ENCODE peak calls at places on chromosomes 1 and 21, in five cellular contexts. I is RWPE2, Q is adipocyte, L is cardiac fibroblast, E is A549. Y is an unnamed sample.

GRCh38 chr1:12063141-12064072 is at the start of gene TNFRSF8:
- DNase-seq in I (no peak), Q (peak), L (peak), E (no peak), Y (peak)

GRCh38 chr1:1390675-1391074 is 8.5 kb downstream of the CCNL2 start:
- DNase-seq in I (no peak), Q (no peak), L (no peak), E (no peak), Y (no peak)

GRCh38 chr1:31930827-31931226 is 7.3 kb downstream of the PTP4A2 start:
- DNase-seq in I (no peak), Q (no peak), L (no peak), E (no peak), Y (no peak)

GRCh38 chr1:97006044-97006676 is 284.6 kb downstream of the PTBP2 start:
- DNase-seq in I (no peak), Q (peak), L (peak), E (no peak), Y (peak)

GRCh38 chr21:25790122-25790951 is 55.6 kb downstream of the GABPA start:
- DNase-seq in I (no peak), Q (peak), L (peak), E (peak), Y (peak)

GRCh38 chr1:221174598-221174997 is 295.4 kb downstream of the HLX start:
- DNase-seq in I (no peak), Q (no peak), L (peak), E (no peak), Y (no peak)

GRCh38 chr1:172394167-172394751 is 26.2 kb upstream of the C1orf105 start:
- DNase-seq in I (no peak), Q (peak), L (no peak), E (no peak), Y (peak)

GRCh38 chr1:3547055-3548005 is 64.0 kb downstream of the MEGF6 start:
- DNase-seq in I (no peak), Q (no peak), L (no peak), E (no peak), Y (peak)

GRCh38 chr1:26159113-26160039 is 497 bp downstream of the FAM110D start:
- DNase-seq in I (no peak), Q (no peak), L (no peak), E (no peak), Y (no peak)

GRCh38 chr1:180098242-180098995 is 56.2 kb upstream of the QSOX1 start:
- DNase-seq in I (no peak), Q (peak), L (peak), E (no peak), Y (peak)

GRCh38 chr1:17045623-17046022 is 8.2 kb downstream of the SDHB start:
- DNase-seq in I (no peak), Q (peak), L (peak), E (no peak), Y (no peak)

GRCh38 chr1:33342041-33342723 is 21.3 kb upstream of the A3GALT2 start:
- DNase-seq in I (peak), Q (peak), L (peak), E (peak), Y (peak)
- H3K4me3 ChIP-seq in I (no peak), Q (peak), L (no peak), E (peak), Y (no peak)

DNA sequence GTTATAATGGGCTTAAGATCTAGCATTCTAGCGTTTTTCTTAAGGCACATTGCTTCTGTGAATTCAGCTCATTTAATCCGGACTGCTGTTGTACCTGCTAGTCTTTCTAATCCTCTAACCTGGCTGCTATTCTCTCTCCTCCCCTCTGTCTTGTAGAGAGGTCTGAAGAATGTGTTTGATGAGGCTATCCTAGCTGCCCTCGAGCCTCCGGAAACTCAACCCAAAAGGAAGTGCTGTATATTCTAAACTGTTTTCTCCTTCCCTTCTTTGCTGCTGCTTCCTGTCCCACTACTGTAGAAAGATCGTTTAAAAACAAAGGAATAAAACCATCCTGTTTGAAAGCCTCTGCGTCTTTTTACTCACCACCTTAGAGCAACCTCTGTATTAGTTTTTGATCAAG is 37.3 kb downstream of the CDC42 start:
- DNase-seq in I (no peak), Q (no peak), L (no peak), E (no peak), Y (no peak)
- H3K4me3 ChIP-seq in I (no peak), Q (peak), L (no peak), E (no peak), Y (no peak)

GRCh38 chr1:159184201-159184600 is 12.8 kb downstream of the CADM3 start:
- DNase-seq in I (no peak), Q (no peak), L (no peak), E (no peak), Y (no peak)
- H3K4me3 ChIP-seq in I (no peak), Q (no peak), L (no peak), E (no peak), Y (no peak)

GRCh38 chr1:165686971-165687433 is 11.4 kb downstream of the ALDH9A1 start:
- DNase-seq in I (no peak), Q (no peak), L (no peak), E (no peak), Y (no peak)
- H3K4me3 ChIP-seq in I (no peak), Q (no peak), L (no peak), E (no peak), Y (no peak)

DNA sequence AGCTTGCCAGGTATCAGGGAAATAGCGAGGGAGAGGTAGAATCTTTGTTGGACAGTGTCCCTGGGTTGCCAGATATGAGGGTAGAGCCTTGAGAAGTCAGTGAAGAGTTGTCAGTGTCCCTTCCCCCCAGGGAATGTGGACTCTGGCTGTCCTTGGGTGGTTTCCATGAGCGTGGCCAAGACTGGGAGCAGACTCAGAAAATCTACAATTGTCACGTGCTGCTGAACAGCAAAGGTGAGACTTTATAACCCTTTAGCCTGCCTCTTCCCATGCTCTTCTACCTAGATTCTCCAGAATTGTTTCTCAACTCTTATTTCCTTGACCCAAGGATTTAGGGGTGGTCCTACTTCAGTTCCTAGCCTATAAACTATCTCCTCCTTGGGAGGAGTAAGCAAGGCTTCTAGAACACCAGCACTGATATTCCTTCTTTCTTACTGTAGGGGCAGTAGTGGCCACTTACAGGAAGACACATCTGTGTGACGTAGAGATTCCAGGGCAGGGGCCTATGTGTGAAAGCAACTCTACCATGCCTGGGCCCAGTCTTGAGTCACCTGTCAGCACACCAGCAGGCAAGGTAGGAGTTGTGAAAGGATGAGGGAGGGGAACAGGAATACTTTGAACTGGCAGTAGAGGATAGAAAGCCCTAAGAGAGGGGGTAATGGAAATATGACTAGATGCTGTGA is 1.6 kb downstream of the NIT1 start:
- DNase-seq in I (no peak), Q (peak), L (peak), E (peak), Y (peak)
- H3K4me3 ChIP-seq in I (no peak), Q (peak), L (no peak), E (peak), Y (peak)

GRCh38 chr21:17793675-17794123 is 25.5 kb downstream of the C21orf91 start:
- DNase-seq in I (no peak), Q (peak), L (peak), E (no peak), Y (no peak)
- H3K4me3 ChIP-seq in I (no peak), Q (peak), L (no peak), E (no peak), Y (no peak)

DNA sequence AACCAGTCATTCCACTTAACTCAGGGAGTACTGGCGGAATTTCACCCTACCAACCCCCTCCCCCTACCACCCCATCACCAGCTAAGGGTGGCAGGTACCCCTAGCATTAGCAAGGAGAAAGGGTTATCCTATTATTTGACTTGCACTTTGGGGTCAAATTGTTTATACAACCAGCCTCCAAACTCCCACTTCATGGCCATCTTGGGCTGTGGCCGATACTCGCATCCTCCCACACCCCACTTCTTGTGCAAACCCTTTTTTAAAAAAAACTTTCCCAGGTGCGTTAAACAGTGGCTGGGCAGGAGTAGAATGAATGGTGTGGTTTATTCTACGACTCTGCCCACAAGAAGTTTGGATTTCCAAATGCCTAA is 710 bp upstream of the MRPL24 start:
- DNase-seq in I (no peak), Q (no peak), L (no peak), E (no peak), Y (peak)
- H3K4me3 ChIP-seq in I (no peak), Q (peak), L (no peak), E (peak), Y (peak)

GRCh38 chr1:200488375-200489165 is 78.7 kb upstream of the ZNF281 start:
- DNase-seq in I (no peak), Q (peak), L (peak), E (peak), Y (peak)
- H3K4me3 ChIP-seq in I (no peak), Q (no peak), L (no peak), E (no peak), Y (no peak)

GRCh38 chr1:38940339-38941047 is 1.1 kb downstream of the RHBDL2 start:
- DNase-seq in I (no peak), Q (no peak), L (no peak), E (no peak), Y (no peak)
- H3K4me3 ChIP-seq in I (no peak), Q (peak), L (no peak), E (peak), Y (peak)

GRCh38 chr21:41923641-41924342 is 30.0 kb downstream of the C2CD2 start:
- DNase-seq in I (no peak), Q (peak), L (peak), E (no peak), Y (no peak)

GRCh38 chr21:41921089-41921819 is 32.6 kb downstream of the C2CD2 start:
- DNase-seq in I (no peak), Q (no peak), L (no peak), E (no peak), Y (no peak)

GRCh38 chr21:41926068-41926806 is 27.6 kb downstream of the C2CD2 start:
- DNase-seq in I (no peak), Q (peak), L (peak), E (no peak), Y (peak)

GRCh38 chr21:41926807-41927171 is 27.0 kb downstream of the C2CD2 start:
- DNase-seq in I (no peak), Q (no peak), L (no peak), E (no peak), Y (no peak)

DNA sequence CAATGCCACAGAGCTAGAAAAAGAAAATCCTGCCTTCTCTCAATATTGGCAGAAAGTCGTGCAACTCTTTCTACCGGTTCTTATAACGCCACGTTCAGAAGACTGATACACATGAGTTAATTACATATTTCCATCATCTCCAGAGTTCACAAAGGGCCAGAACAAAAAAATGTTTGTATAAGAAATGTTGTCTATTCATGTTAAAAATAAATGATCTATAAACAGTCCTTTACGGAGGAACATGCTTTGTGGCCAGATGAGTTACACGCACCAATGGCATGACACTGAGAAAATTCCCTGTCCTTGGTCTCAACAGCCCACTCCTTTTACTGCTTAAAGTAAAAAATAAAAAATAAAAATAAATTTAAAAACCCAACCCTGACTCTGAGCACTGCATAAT is 29.5 kb downstream of the C2CD2 start:
- DNase-seq in I (no peak), Q (peak), L (no peak), E (no peak), Y (no peak)
- H3K4me3 ChIP-seq in I (no peak), Q (peak), L (no peak), E (no peak), Y (no peak)